ENCODE peak calls at places on chromosomes 5 and 9, in ten cellular contexts. One of them, this sample, is unnamed.

GRCh38 chr9:98864257-98865180 is 57.0 kb downstream of the GALNT12 start:
- DNase-seq in PC-9: no peak
- DNase-seq in IMR-90: peak
- DNase-seq in fibroblast of lung: peak
- DNase-seq in H9: no peak
- DNase-seq in HepG2: no peak
- DNase-seq in neuronal stem cell: no peak
- DNase-seq in neural progenitor cell: no peak
- DNase-seq in DND-41: no peak
- DNase-seq in HCT116: no peak
- DNase-seq in this sample: no peak

GRCh38 chr5:141637693-141638419 is 1.1 kb downstream of the RELL2 start:
- DNase-seq in PC-9: no peak
- DNase-seq in IMR-90: peak
- DNase-seq in fibroblast of lung: peak
- DNase-seq in H9: peak
- DNase-seq in HepG2: peak
- DNase-seq in neuronal stem cell: peak
- DNase-seq in neural progenitor cell: peak
- DNase-seq in DND-41: peak
- DNase-seq in HCT116: no peak
- DNase-seq in this sample: no peak

GRCh38 chr9:134571326-134571871 is 70.2 kb upstream of the COL5A1 start:
- DNase-seq in PC-9: no peak
- DNase-seq in IMR-90: no peak
- DNase-seq in fibroblast of lung: no peak
- DNase-seq in H9: no peak
- DNase-seq in HepG2: no peak
- DNase-seq in neuronal stem cell: no peak
- DNase-seq in neural progenitor cell: no peak
- DNase-seq in DND-41: no peak
- DNase-seq in HCT116: no peak
- DNase-seq in this sample: no peak

GRCh38 chr9:89465726-89466308 is 32.1 kb downstream of the SEMA4D start:
- DNase-seq in PC-9: no peak
- DNase-seq in IMR-90: no peak
- DNase-seq in fibroblast of lung: no peak
- DNase-seq in H9: no peak
- DNase-seq in HepG2: no peak
- DNase-seq in neuronal stem cell: no peak
- DNase-seq in neural progenitor cell: no peak
- DNase-seq in DND-41: no peak
- DNase-seq in HCT116: no peak
- DNase-seq in this sample: no peak

GRCh38 chr9:75147638-75148037 is 59.3 kb downstream of the OSTF1 start:
- DNase-seq in PC-9: no peak
- DNase-seq in IMR-90: peak
- DNase-seq in fibroblast of lung: no peak
- DNase-seq in H9: no peak
- DNase-seq in HepG2: no peak
- DNase-seq in neuronal stem cell: no peak
- DNase-seq in neural progenitor cell: no peak
- DNase-seq in DND-41: peak
- DNase-seq in HCT116: no peak
- DNase-seq in this sample: peak

GRCh38 chr9:61673664-61674381 is 484.0 kb downstream of the SPATA31A7 start:
- DNase-seq in PC-9: no peak
- DNase-seq in IMR-90: no peak
- DNase-seq in fibroblast of lung: no peak
- DNase-seq in H9: no peak
- DNase-seq in HepG2: no peak
- DNase-seq in neuronal stem cell: no peak
- DNase-seq in neural progenitor cell: no peak
- DNase-seq in DND-41: no peak
- DNase-seq in HCT116: no peak
- DNase-seq in this sample: no peak

GRCh38 chr5:131595088-131596033 is 39.7 kb downstream of the RAPGEF6 start:
- DNase-seq in PC-9: no peak
- DNase-seq in IMR-90: no peak
- DNase-seq in fibroblast of lung: no peak
- DNase-seq in H9: no peak
- DNase-seq in HepG2: no peak
- DNase-seq in neuronal stem cell: no peak
- DNase-seq in neural progenitor cell: no peak
- DNase-seq in DND-41: peak
- DNase-seq in HCT116: no peak
- DNase-seq in this sample: no peak

GRCh38 chr5:138605254-138605972 is 30.2 kb upstream of the HSPA9 start:
- DNase-seq in PC-9: no peak
- DNase-seq in IMR-90: no peak
- DNase-seq in fibroblast of lung: no peak
- DNase-seq in H9: no peak
- DNase-seq in HepG2: no peak
- DNase-seq in neuronal stem cell: no peak
- DNase-seq in neural progenitor cell: no peak
- DNase-seq in DND-41: no peak
- DNase-seq in HCT116: no peak
- DNase-seq in this sample: peak

GRCh38 chr5:14364576-14365472 is 216.8 kb upstream of the OTULINL start:
- DNase-seq in PC-9: no peak
- DNase-seq in IMR-90: no peak
- DNase-seq in fibroblast of lung: no peak
- DNase-seq in H9: peak
- DNase-seq in HepG2: peak
- DNase-seq in neuronal stem cell: no peak
- DNase-seq in neural progenitor cell: peak
- DNase-seq in DND-41: peak
- DNase-seq in HCT116: peak
- DNase-seq in this sample: no peak

GRCh38 chr5:126508251-126508961 is 85.2 kb downstream of the GRAMD2B start:
- DNase-seq in PC-9: no peak
- DNase-seq in IMR-90: no peak
- DNase-seq in fibroblast of lung: no peak
- DNase-seq in H9: no peak
- DNase-seq in HepG2: no peak
- DNase-seq in neuronal stem cell: no peak
- DNase-seq in neural progenitor cell: no peak
- DNase-seq in DND-41: no peak
- DNase-seq in HCT116: no peak
- DNase-seq in this sample: no peak

GRCh38 chr9:102499468-102499867 is 495.7 kb upstream of the CYLC2 start:
- DNase-seq in PC-9: no peak
- DNase-seq in IMR-90: no peak
- DNase-seq in fibroblast of lung: no peak
- DNase-seq in H9: no peak
- DNase-seq in HepG2: peak
- DNase-seq in neuronal stem cell: no peak
- DNase-seq in neural progenitor cell: no peak
- DNase-seq in DND-41: no peak
- DNase-seq in HCT116: no peak
- DNase-seq in this sample: no peak

GRCh38 chr5:81232449-81233079 is 558 bp upstream of the CKMT2 start:
- DNase-seq in PC-9: no peak
- DNase-seq in IMR-90: no peak
- DNase-seq in fibroblast of lung: peak
- DNase-seq in H9: peak
- DNase-seq in HepG2: peak
- DNase-seq in neuronal stem cell: no peak
- DNase-seq in neural progenitor cell: no peak
- DNase-seq in DND-41: no peak
- DNase-seq in HCT116: no peak
- DNase-seq in this sample: no peak

GRCh38 chr5:131148835-131149234 is 16.2 kb downstream of the HINT1 start:
- DNase-seq in PC-9: no peak
- DNase-seq in IMR-90: no peak
- DNase-seq in fibroblast of lung: no peak
- DNase-seq in H9: no peak
- DNase-seq in HepG2: no peak
- DNase-seq in neuronal stem cell: no peak
- DNase-seq in neural progenitor cell: no peak
- DNase-seq in DND-41: no peak
- DNase-seq in HCT116: no peak
- DNase-seq in this sample: no peak

GRCh38 chr5:44443172-44443571 is 54.0 kb upstream of the FGF10 start:
- DNase-seq in PC-9: no peak
- DNase-seq in IMR-90: no peak
- DNase-seq in fibroblast of lung: no peak
- DNase-seq in H9: no peak
- DNase-seq in HepG2: no peak
- DNase-seq in neuronal stem cell: no peak
- DNase-seq in neural progenitor cell: peak
- DNase-seq in DND-41: no peak
- DNase-seq in HCT116: no peak
- DNase-seq in this sample: no peak

GRCh38 chr9:19114680-19115270 is 12.1 kb upstream of the HAUS6 start:
- DNase-seq in PC-9: no peak
- DNase-seq in IMR-90: peak
- DNase-seq in fibroblast of lung: no peak
- DNase-seq in H9: no peak
- DNase-seq in HepG2: no peak
- DNase-seq in neuronal stem cell: no peak
- DNase-seq in neural progenitor cell: no peak
- DNase-seq in DND-41: no peak
- DNase-seq in HCT116: no peak
- DNase-seq in this sample: no peak

GRCh38 chr9:17695482-17695881 is 116.6 kb downstream of the SH3GL2 start:
- DNase-seq in PC-9: no peak
- DNase-seq in IMR-90: no peak
- DNase-seq in fibroblast of lung: no peak
- DNase-seq in H9: no peak
- DNase-seq in HepG2: no peak
- DNase-seq in neuronal stem cell: no peak
- DNase-seq in neural progenitor cell: no peak
- DNase-seq in DND-41: no peak
- DNase-seq in HCT116: no peak
- DNase-seq in this sample: no peak

GRCh38 chr9:122904823-122905710 is at the start of gene RC3H2:
- DNase-seq in PC-9: peak
- DNase-seq in IMR-90: peak
- DNase-seq in fibroblast of lung: peak
- DNase-seq in H9: peak
- DNase-seq in HepG2: peak
- DNase-seq in neuronal stem cell: peak
- DNase-seq in neural progenitor cell: peak
- DNase-seq in DND-41: peak
- DNase-seq in HCT116: peak
- DNase-seq in this sample: peak

GRCh38 chr9:122900791-122901190 is 4.4 kb downstream of the RC3H2 start:
- DNase-seq in PC-9: no peak
- DNase-seq in IMR-90: peak
- DNase-seq in fibroblast of lung: peak
- DNase-seq in H9: no peak
- DNase-seq in HepG2: no peak
- DNase-seq in neuronal stem cell: no peak
- DNase-seq in neural progenitor cell: no peak
- DNase-seq in DND-41: no peak
- DNase-seq in HCT116: no peak
- DNase-seq in this sample: no peak

GRCh38 chr9:122904466-122904822 is 715 bp downstream of the RC3H2 start:
- DNase-seq in PC-9: peak
- DNase-seq in IMR-90: peak
- DNase-seq in fibroblast of lung: peak
- DNase-seq in H9: peak
- DNase-seq in HepG2: peak
- DNase-seq in neuronal stem cell: no peak
- DNase-seq in neural progenitor cell: peak
- DNase-seq in DND-41: peak
- DNase-seq in HCT116: no peak
- DNase-seq in this sample: no peak
- H3K4me2 ChIP-seq in PC-9: peak
- H3K4me2 ChIP-seq in IMR-90: peak
- H3K4me2 ChIP-seq in fibroblast of lung: peak
- H3K4me2 ChIP-seq in H9: peak
- H3K4me2 ChIP-seq in HepG2: peak
- H3K4me2 ChIP-seq in neuronal stem cell: peak
- H3K4me2 ChIP-seq in neural progenitor cell: peak
- H3K4me2 ChIP-seq in DND-41: peak
- H3K4me2 ChIP-seq in HCT116: peak
- H3K4me2 ChIP-seq in this sample: peak

GRCh38 chr5:179187229-179187678 is 127.1 kb downstream of the ZNF354C start:
- DNase-seq in PC-9: no peak
- DNase-seq in IMR-90: no peak
- DNase-seq in fibroblast of lung: no peak
- DNase-seq in H9: peak
- DNase-seq in HepG2: peak
- DNase-seq in neuronal stem cell: no peak
- DNase-seq in neural progenitor cell: no peak
- DNase-seq in DND-41: no peak
- DNase-seq in HCT116: no peak
- DNase-seq in this sample: no peak
- H3K4me2 ChIP-seq in PC-9: no peak
- H3K4me2 ChIP-seq in IMR-90: no peak
- H3K4me2 ChIP-seq in fibroblast of lung: no peak
- H3K4me2 ChIP-seq in H9: peak
- H3K4me2 ChIP-seq in HepG2: peak
- H3K4me2 ChIP-seq in neuronal stem cell: no peak
- H3K4me2 ChIP-seq in neural progenitor cell: no peak
- H3K4me2 ChIP-seq in DND-41: no peak
- H3K4me2 ChIP-seq in HCT116: no peak
- H3K4me2 ChIP-seq in this sample: no peak

DNA sequence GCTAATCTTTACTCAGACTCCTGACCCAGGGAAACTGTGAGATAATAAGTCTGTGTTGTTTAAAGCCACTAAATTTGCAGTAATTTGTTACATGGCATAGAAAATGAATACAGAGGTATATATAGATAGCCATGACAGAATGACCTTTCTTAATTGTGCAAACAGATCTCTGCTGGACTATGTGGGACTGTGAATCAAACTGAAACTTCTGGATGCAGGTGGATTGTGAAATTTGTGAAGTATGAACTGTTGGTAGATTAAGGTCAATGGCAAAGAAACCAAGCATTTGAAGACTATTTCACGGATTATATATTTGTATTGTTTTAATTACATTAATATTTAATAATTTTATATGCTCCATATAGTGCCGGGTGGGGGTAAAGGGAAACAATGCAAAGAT is 52.2 kb upstream of the GPR151 start:
- DNase-seq in PC-9: no peak
- DNase-seq in IMR-90: no peak
- DNase-seq in fibroblast of lung: no peak
- DNase-seq in H9: no peak
- DNase-seq in HepG2: no peak
- DNase-seq in neuronal stem cell: no peak
- DNase-seq in neural progenitor cell: no peak
- DNase-seq in DND-41: no peak
- DNase-seq in HCT116: no peak
- DNase-seq in this sample: no peak
- H3K4me2 ChIP-seq in PC-9: no peak
- H3K4me2 ChIP-seq in IMR-90: no peak
- H3K4me2 ChIP-seq in fibroblast of lung: no peak
- H3K4me2 ChIP-seq in H9: no peak
- H3K4me2 ChIP-seq in HepG2: no peak
- H3K4me2 ChIP-seq in neuronal stem cell: no peak
- H3K4me2 ChIP-seq in neural progenitor cell: no peak
- H3K4me2 ChIP-seq in DND-41: no peak
- H3K4me2 ChIP-seq in HCT116: no peak
- H3K4me2 ChIP-seq in this sample: no peak

GRCh38 chr9:76218151-76218867 is 175.9 kb downstream of the RFK start:
- DNase-seq in PC-9: no peak
- DNase-seq in IMR-90: no peak
- DNase-seq in fibroblast of lung: no peak
- DNase-seq in H9: no peak
- DNase-seq in HepG2: no peak
- DNase-seq in neuronal stem cell: no peak
- DNase-seq in neural progenitor cell: no peak
- DNase-seq in DND-41: no peak
- DNase-seq in HCT116: no peak
- DNase-seq in this sample: no peak
- H3K4me2 ChIP-seq in PC-9: no peak
- H3K4me2 ChIP-seq in IMR-90: no peak
- H3K4me2 ChIP-seq in fibroblast of lung: no peak
- H3K4me2 ChIP-seq in H9: no peak
- H3K4me2 ChIP-seq in HepG2: no peak
- H3K4me2 ChIP-seq in neuronal stem cell: no peak
- H3K4me2 ChIP-seq in neural progenitor cell: peak
- H3K4me2 ChIP-seq in DND-41: no peak
- H3K4me2 ChIP-seq in HCT116: no peak
- H3K4me2 ChIP-seq in this sample: no peak